ENCODE peak calls at places on chromosomes 5 and 9, in seven cellular contexts. S is IMR-90, D is endodermal cell, H is hepatocyte, I is upper lobe of left lung, J is heart right ventricle, P is Peyer's patch. R is an unnamed sample. For H3K9me3, the result is how much of the 10 kb centered on the place peaks cover.

GRCh38 chr9:133683494-133684460 is 47.6 kb downstream of the DBH start:
- DNase-seq in S (peak), D (no peak), H (no peak), I (no peak), J (peak), P (peak), R (peak)

GRCh38 chr9:100700689-100701318 is 122.9 kb downstream of the CAVIN4 start:
- DNase-seq in S (peak), D (peak), H (peak), I (no peak), J (no peak), P (no peak), R (no peak)

GRCh38 chr5:132086277-132086794 is 12.7 kb downstream of the CSF2 start:
- DNase-seq in S (peak), D (no peak), H (peak), I (peak), J (peak), P (no peak), R (peak)

GRCh38 chr5:126395198-126395597 is 28.0 kb upstream of the GRAMD2B start:
- DNase-seq in S (peak), D (peak), H (no peak), I (no peak), J (no peak), P (no peak), R (no peak)

GRCh38 chr5:136018814-136019777 is 9.7 kb upstream of the TGFBI start:
- DNase-seq in S (peak), D (peak), H (peak), I (no peak), J (no peak), P (peak), R (no peak)

GRCh38 chr9:122087406-122088200 is 5.5 kb downstream of the TTLL11 start:
- DNase-seq in S (peak), D (no peak), H (no peak), I (no peak), J (no peak), P (no peak), R (no peak)

GRCh38 chr9:131965101-131965500 is 114.6 kb downstream of the MED27 start:
- DNase-seq in S (no peak), D (no peak), H (no peak), I (no peak), J (no peak), P (no peak), R (no peak)

GRCh38 chr9:112765281-112765680 is 14.7 kb downstream of the SNX30 start:
- DNase-seq in S (no peak), D (no peak), H (no peak), I (no peak), J (no peak), P (no peak), R (no peak)

GRCh38 chr9:114603183-114603582 is 7.9 kb upstream of the TMEM268 start:
- DNase-seq in S (no peak), D (no peak), H (no peak), I (peak), J (no peak), P (no peak), R (no peak)

GRCh38 chr9:137269231-137269772 is 8.2 kb upstream of the TOR4A start:
- DNase-seq in S (peak), D (no peak), H (peak), I (peak), J (peak), P (peak), R (peak)

GRCh38 chr9:98468567-98469239 is 213.3 kb upstream of the TBC1D2 start:
- DNase-seq in S (no peak), D (no peak), H (no peak), I (no peak), J (no peak), P (no peak), R (no peak)

GRCh38 chr9:109109962-109110325 is 9.8 kb downstream of the TMEM245 start:
- DNase-seq in S (no peak), D (no peak), H (no peak), I (no peak), J (no peak), P (no peak), R (no peak)

GRCh38 chr5:132687995-132688394 is 14.2 kb downstream of the IL4 start:
- DNase-seq in S (no peak), D (no peak), H (no peak), I (no peak), J (no peak), P (no peak), R (no peak)

GRCh38 chr9:136466155-136466541 is 16.7 kb downstream of the SEC16A start:
- DNase-seq in S (no peak), D (no peak), H (no peak), I (no peak), J (no peak), P (no peak), R (no peak)

GRCh38 chr5:132813599-132814440 is 718 bp downstream of the SOWAHA start:
- DNase-seq in S (no peak), D (peak), H (peak), I (no peak), J (peak), P (peak), R (no peak)

GRCh38 chr9:133275105-133276000 is at the start of gene ABO:
- DNase-seq in S (no peak), D (peak), H (peak), I (peak), J (peak), P (peak), R (no peak)

GRCh38 chr5:129107637-129108036 is 13.1 kb downstream of the ISOC1 start:
- DNase-seq in S (no peak), D (no peak), H (no peak), I (no peak), J (no peak), P (no peak), R (no peak)

GRCh38 chr5:10081584-10081983 is 168.1 kb downstream of the ATPSCKMT start:
- DNase-seq in S (no peak), D (no peak), H (no peak), I (no peak), J (no peak), P (no peak), R (no peak)

GRCh38 chr5:160071521-160072299 is 47.5 kb downstream of the PWWP2A start:
- DNase-seq in S (no peak), D (no peak), H (peak), I (no peak), J (no peak), P (no peak), R (no peak)

GRCh38 chr5:169006206-169006605 is 294.7 kb downstream of the SLIT3 start:
- DNase-seq in S (no peak), D (no peak), H (no peak), I (no peak), J (no peak), P (no peak), R (no peak)

GRCh38 chr5:151029179-151029855 is 8.9 kb downstream of the GPX3 start:
- DNase-seq in S (no peak), D (no peak), H (no peak), I (no peak), J (no peak), P (no peak), R (peak)

GRCh38 chr9:106859957-106860715 is 2.8 kb upstream of the ZNF462 start:
- DNase-seq in S (no peak), D (peak), H (peak), I (peak), J (peak), P (peak), R (peak)

GRCh38 chr5:156271569-156271968 is 55.4 kb upstream of the SGCD start:
- DNase-seq in S (no peak), D (no peak), H (no peak), I (no peak), J (peak), P (no peak), R (no peak)

GRCh38 chr5:124742983-124743533 is 3.4 kb downstream of the ZNF608 start:
- DNase-seq in S (peak), D (no peak), H (peak), I (peak), J (no peak), P (peak), R (peak)

GRCh38 chr9:92671323-92671722 is 1.4 kb upstream of the IPPK start:
- DNase-seq in S (peak), D (peak), H (peak), I (peak), J (peak), P (peak), R (peak)

GRCh38 chr9:121556082-121556481 is 56.4 kb upstream of the GGTA1 start:
- DNase-seq in S (no peak), D (no peak), H (no peak), I (no peak), J (no peak), P (no peak), R (no peak)

GRCh38 chr9:74322661-74323314 is 174.3 kb upstream of the RORB start:
- DNase-seq in S (no peak), D (no peak), H (no peak), I (no peak), J (no peak), P (no peak), R (no peak)

GRCh38 chr9:89522261-89522978 is 24.5 kb upstream of the SEMA4D start:
- DNase-seq in S (no peak), D (no peak), H (no peak), I (peak), J (no peak), P (peak), R (no peak)

DNA sequence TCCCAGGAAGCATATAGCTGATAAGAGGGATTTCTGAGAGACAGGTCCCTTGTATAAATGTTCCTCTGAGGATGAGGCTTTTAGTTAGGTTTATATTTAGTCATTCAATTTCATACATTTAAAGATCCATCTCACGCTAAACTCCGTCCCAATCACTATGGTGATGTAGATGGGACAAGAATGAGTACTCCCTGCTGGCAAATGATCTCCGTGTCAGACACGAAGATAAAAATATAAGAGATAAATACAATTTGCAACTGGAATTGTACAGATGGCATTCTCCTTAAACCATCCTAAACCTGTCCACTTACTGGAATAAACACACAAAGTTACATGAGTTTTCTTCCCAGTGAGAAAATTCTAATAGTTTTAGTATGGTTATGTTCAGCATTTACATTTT is 233.0 kb downstream of the PRR16 start:
- DNase-seq in S (no peak), D (no peak), H (no peak), I (no peak), J (no peak), P (no peak), R (no peak)
- H3K4me3 ChIP-seq in S (no peak), D (no peak), H (no peak), I (no peak), J (no peak), P (no peak), R (no peak)

DNA sequence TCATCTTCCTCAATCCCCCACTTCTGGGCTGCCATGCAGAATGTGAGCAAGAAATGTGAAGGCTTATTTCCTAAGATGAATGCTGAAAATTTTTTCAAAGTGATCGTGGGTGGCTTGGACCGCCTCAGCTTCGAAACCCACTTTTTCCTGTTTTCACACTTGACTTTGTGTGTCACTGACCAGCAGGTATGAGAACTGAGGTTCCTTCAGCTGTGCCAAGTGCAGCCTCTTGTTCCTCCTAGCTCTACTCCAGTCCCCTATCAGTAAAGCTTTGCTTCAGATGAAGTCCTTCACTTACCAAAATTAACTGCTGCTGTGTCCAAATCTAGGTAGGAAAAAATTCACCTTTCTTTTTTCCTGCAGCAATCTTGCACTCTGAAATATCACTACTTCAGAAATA is 382.6 kb downstream of the DTWD2 start:
- DNase-seq in S (no peak), D (no peak), H (no peak), I (no peak), J (no peak), P (no peak), R (no peak)
- TF ChIP-seq CTCF in S (no peak), D (no peak), H (no peak), I (no peak), J (no peak), P (no peak), R (no peak)

DNA sequence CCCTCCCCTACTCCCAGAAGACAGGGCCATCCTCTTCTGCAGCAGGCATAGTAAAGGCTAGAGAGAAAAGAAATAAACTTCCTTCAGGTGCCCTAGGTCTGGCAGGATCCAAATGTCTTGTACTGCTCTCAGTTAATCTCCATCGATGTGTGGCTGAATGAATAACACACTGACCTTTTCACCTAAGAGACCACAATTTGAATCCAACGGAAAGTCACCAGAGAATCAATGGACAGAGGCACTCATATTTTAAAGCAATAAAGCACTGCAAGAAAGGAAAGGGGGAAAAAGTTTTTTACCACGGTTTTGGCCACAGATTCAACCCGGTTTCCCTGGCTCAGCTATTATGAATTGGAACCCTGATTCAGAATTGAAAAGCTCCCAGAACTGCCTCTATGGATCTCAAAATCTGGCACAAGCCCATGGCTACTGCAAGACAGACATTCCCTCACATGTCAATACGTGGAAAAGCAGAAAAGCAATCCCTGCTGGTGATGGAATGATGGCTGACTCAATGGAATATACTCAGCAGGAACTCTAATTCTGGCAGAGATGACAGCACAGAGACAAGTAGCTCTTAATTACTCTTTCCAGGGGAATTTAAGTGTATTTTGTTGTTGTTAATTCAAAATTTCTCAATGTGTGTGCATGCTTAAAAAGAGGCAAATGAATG is 329.3 kb downstream of the BNC2 start:
- DNase-seq in S (peak), D (peak), H (no peak), I (no peak), J (no peak), P (no peak), R (no peak)
- H3K9me3 ChIP-seq in S (under half), D (under half), H (under half), I (under half), J (under half), P (under half), R (under half)

DNA sequence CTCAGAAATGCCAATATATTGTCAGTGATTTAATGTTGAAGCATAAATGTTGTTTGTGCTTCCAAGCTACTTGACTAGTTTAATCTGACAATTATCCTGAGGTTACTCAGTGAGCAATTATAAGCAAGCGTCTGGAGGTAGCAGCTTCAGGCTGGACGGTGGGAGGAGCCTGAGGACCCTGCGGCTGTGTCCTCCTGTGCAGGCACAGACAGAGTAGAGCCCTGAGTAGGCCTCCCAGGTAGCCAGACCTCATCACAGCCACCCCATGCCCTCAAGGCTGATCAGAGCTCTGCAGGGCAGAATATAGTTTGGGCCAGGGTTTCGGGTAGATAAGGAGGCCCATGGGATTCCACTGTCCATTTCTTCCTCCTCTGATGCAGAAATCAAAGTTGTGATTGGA is 153.6 kb downstream of the DRD1 start:
- DNase-seq in S (no peak), D (no peak), H (no peak), I (no peak), J (no peak), P (no peak), R (no peak)
- H3K4me3 ChIP-seq in S (no peak), D (no peak), H (no peak), I (no peak), J (no peak), P (no peak), R (no peak)

GRCh38 chr5:139637438-139638089 is 10.6 kb upstream of the CXXC5 start:
- DNase-seq in S (peak), D (peak), H (peak), I (peak), J (peak), P (peak), R (peak)
- TF ChIP-seq CTCF in S (no peak), D (no peak), H (peak), I (peak), J (no peak), P (peak), R (peak)

DNA sequence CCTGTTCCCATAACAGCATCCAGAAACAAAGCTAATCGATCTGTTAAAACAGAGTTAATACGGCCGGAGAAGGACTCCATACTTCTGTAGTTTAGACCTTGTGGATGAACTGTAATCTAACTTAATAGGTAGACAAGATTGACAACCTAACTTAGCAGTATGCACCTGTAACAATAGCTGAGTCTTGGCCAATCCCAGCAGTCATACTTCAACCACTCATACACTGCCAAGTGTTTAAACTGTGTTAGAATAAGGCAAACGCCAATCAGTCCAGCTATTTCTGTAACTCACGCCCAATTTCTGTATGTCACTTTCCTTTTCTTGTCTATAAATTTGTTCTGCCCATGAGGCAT is 33.7 kb upstream of the MACIR start:
- DNase-seq in S (no peak), D (no peak), H (no peak), I (no peak), J (no peak), P (no peak), R (no peak)
- H3K9me3 ChIP-seq in S (under half), D (under half), H (under half), I (under half), J (under half), P (under half), R (under half)

GRCh38 chr9:76026796-76027195 is 136.3 kb downstream of the PCSK5 start:
- DNase-seq in S (no peak), D (no peak), H (no peak), I (no peak), J (no peak), P (no peak), R (no peak)
- H3K4me3 ChIP-seq in S (no peak), D (no peak), H (no peak), I (no peak), J (no peak), P (no peak), R (no peak)

GRCh38 chr5:43232943-43233833 is 41.2 kb downstream of the NIM1K start:
- DNase-seq in S (no peak), D (no peak), H (no peak), I (peak), J (no peak), P (no peak), R (no peak)

GRCh38 chr5:43225649-43226245 is 33.7 kb downstream of the NIM1K start:
- DNase-seq in S (no peak), D (no peak), H (no peak), I (no peak), J (no peak), P (no peak), R (no peak)

GRCh38 chr5:43231977-43232376 is 40.0 kb downstream of the NIM1K start:
- DNase-seq in S (no peak), D (peak), H (no peak), I (peak), J (no peak), P (no peak), R (no peak)

GRCh38 chr5:43227655-43228054 is 35.6 kb downstream of the NIM1K start:
- DNase-seq in S (peak), D (no peak), H (peak), I (no peak), J (no peak), P (no peak), R (no peak)
- TF ChIP-seq CTCF in S (peak), D (peak), H (peak), I (no peak), J (peak), P (peak), R (no peak)

GRCh38 chr5:3345195-3345594 is 250.4 kb upstream of the IRX1 start:
- DNase-seq in S (no peak), D (peak), H (no peak), I (no peak), J (no peak), P (no peak), R (no peak)
- H3K9me3 ChIP-seq in S (under half), D (under half), H (under half), I (under half), J (under half), P (under half), R (under half)